ENCODE peak calls at places on chromosomes 6 and 20, in six cellular contexts. B is endothelial cell, Y is NAMALWA, I is Caki2, N is HCEC 1CT, K is MM.1S. G is an unnamed sample.

GRCh38 chr6:18122128-18123093 is at the start of gene NHLRC1:
- DNase-seq in K (no peak), I (peak), N (peak), Y (no peak), B (peak), G (peak)

GRCh38 chr6:13355969-13356368 is 27.6 kb upstream of the TBC1D7 start:
- DNase-seq in Y (peak), B (no peak), N (peak), I (no peak), K (peak), G (no peak)

GRCh38 chr6:169868458-169868857 is 117.0 kb downstream of the ERMARD start:
- DNase-seq in B (no peak), I (no peak), K (peak), Y (peak), N (no peak), G (no peak)

GRCh38 chr20:63859166-63859699 is 2.1 kb upstream of the ABHD16B start:
- DNase-seq in I (no peak), K (no peak), Y (no peak), B (no peak), N (no peak), G (no peak)

GRCh38 chr6:87791982-87792381 is 89.9 kb upstream of the AKIRIN2 start:
- DNase-seq in N (no peak), B (no peak), I (no peak), Y (no peak), K (no peak), G (no peak)

GRCh38 chr6:55557176-55557575 is 21.8 kb downstream of the HMGCLL1 start:
- DNase-seq in K (no peak), N (no peak), I (no peak), Y (no peak), B (no peak), G (no peak)

GRCh38 chr6:4397307-4397706 is 261.9 kb upstream of the ECI2 start:
- DNase-seq in Y (no peak), I (no peak), B (no peak), N (no peak), K (no peak), G (no peak)

GRCh38 chr6:3137057-3137777 is 18.7 kb downstream of the BPHL start:
- DNase-seq in N (no peak), K (no peak), Y (no peak), I (no peak), B (no peak), G (no peak)

GRCh38 chr20:9500121-9500911 is 14.1 kb upstream of the LAMP5 start:
- DNase-seq in N (peak), B (no peak), K (peak), I (no peak), Y (peak), G (no peak)

GRCh38 chr6:43219119-43219518 is 10.2 kb downstream of the DNPH1 start:
- DNase-seq in K (no peak), N (no peak), I (no peak), B (no peak), Y (no peak), G (no peak)

GRCh38 chr6:111069722-111070406 is 17.4 kb upstream of the SLC16A10 start:
- DNase-seq in B (no peak), Y (no peak), I (no peak), N (no peak), K (no peak), G (no peak)

GRCh38 chr6:104483225-104483834 is 376.4 kb downstream of the HACE1 start:
- DNase-seq in I (no peak), Y (peak), B (no peak), K (no peak), N (no peak), G (no peak)

GRCh38 chr6:83976037-83976755 is 57.4 kb upstream of the MRAP2 start:
- DNase-seq in Y (no peak), K (no peak), I (no peak), B (no peak), N (no peak), G (no peak)